ENCODE peak calls at places on chromosomes 6 and 20, in seven cellular contexts. One of them, this sample, is unnamed.

GRCh38 chr6:6319947-6320811 is at the start of gene F13A1:
- DNase-seq in OCI-LY7: peak
- DNase-seq in esophagus squamous epithelium: no peak
- DNase-seq in epithelial cell of esophagus: no peak
- DNase-seq in transverse colon: peak
- DNase-seq in MM.1S: no peak
- DNase-seq in endodermal cell: peak
- DNase-seq in this sample: no peak

GRCh38 chr20:33893314-33893713 is 82.2 kb downstream of the CHMP4B start:
- DNase-seq in MM.1S: no peak
- DNase-seq in OCI-LY7: no peak
- DNase-seq in esophagus squamous epithelium: no peak
- DNase-seq in endodermal cell: no peak
- DNase-seq in epithelial cell of esophagus: peak
- DNase-seq in transverse colon: no peak
- DNase-seq in this sample: peak

GRCh38 chr6:99613398-99613704 is 6.7 kb downstream of the PRDM13 start:
- DNase-seq in endodermal cell: peak
- DNase-seq in transverse colon: peak
- DNase-seq in MM.1S: peak
- DNase-seq in OCI-LY7: peak
- DNase-seq in esophagus squamous epithelium: no peak
- DNase-seq in epithelial cell of esophagus: peak
- DNase-seq in this sample: no peak

GRCh38 chr20:9839626-9840025 is 750 bp upstream of the PAK5 start:
- DNase-seq in transverse colon: no peak
- DNase-seq in esophagus squamous epithelium: no peak
- DNase-seq in OCI-LY7: no peak
- DNase-seq in epithelial cell of esophagus: peak
- DNase-seq in MM.1S: no peak
- DNase-seq in endodermal cell: no peak
- DNase-seq in this sample: no peak

GRCh38 chr20:11376406-11376805 is 541.3 kb upstream of the BTBD3 start:
- DNase-seq in MM.1S: no peak
- DNase-seq in OCI-LY7: no peak
- DNase-seq in esophagus squamous epithelium: no peak
- DNase-seq in endodermal cell: no peak
- DNase-seq in transverse colon: no peak
- DNase-seq in epithelial cell of esophagus: no peak
- DNase-seq in this sample: peak

GRCh38 chr20:63093966-63094766 is 87.4 kb upstream of the BHLHE23 start:
- DNase-seq in epithelial cell of esophagus: no peak
- DNase-seq in MM.1S: no peak
- DNase-seq in OCI-LY7: no peak
- DNase-seq in transverse colon: peak
- DNase-seq in esophagus squamous epithelium: no peak
- DNase-seq in endodermal cell: peak
- DNase-seq in this sample: no peak

GRCh38 chr20:24560571-24561485 is 91.4 kb downstream of the SYNDIG1 start:
- DNase-seq in MM.1S: peak
- DNase-seq in OCI-LY7: no peak
- DNase-seq in epithelial cell of esophagus: no peak
- DNase-seq in transverse colon: no peak
- DNase-seq in endodermal cell: no peak
- DNase-seq in esophagus squamous epithelium: no peak
- DNase-seq in this sample: peak

GRCh38 chr20:52426856-52427255 is 235.3 kb upstream of the ZFP64 start:
- DNase-seq in transverse colon: no peak
- DNase-seq in MM.1S: no peak
- DNase-seq in epithelial cell of esophagus: peak
- DNase-seq in endodermal cell: no peak
- DNase-seq in esophagus squamous epithelium: no peak
- DNase-seq in OCI-LY7: no peak
- DNase-seq in this sample: no peak

GRCh38 chr20:37598611-37599342 is 71.1 kb upstream of the BLCAP start:
- DNase-seq in epithelial cell of esophagus: peak
- DNase-seq in MM.1S: no peak
- DNase-seq in transverse colon: no peak
- DNase-seq in OCI-LY7: no peak
- DNase-seq in endodermal cell: no peak
- DNase-seq in esophagus squamous epithelium: no peak
- DNase-seq in this sample: no peak

GRCh38 chr6:150126641-150127291 is 16.1 kb upstream of the PPP1R14C start:
- DNase-seq in endodermal cell: no peak
- DNase-seq in epithelial cell of esophagus: no peak
- DNase-seq in OCI-LY7: no peak
- DNase-seq in transverse colon: no peak
- DNase-seq in MM.1S: no peak
- DNase-seq in esophagus squamous epithelium: no peak
- DNase-seq in this sample: no peak

GRCh38 chr6:109383438-109383940 is 1.2 kb upstream of the CD164 start:
- DNase-seq in MM.1S: no peak
- DNase-seq in transverse colon: no peak
- DNase-seq in esophagus squamous epithelium: no peak
- DNase-seq in epithelial cell of esophagus: no peak
- DNase-seq in OCI-LY7: no peak
- DNase-seq in endodermal cell: no peak
- DNase-seq in this sample: no peak

GRCh38 chr20:24991897-24992419 is 593 bp downstream of the APMAP start:
- DNase-seq in MM.1S: no peak
- DNase-seq in transverse colon: peak
- DNase-seq in epithelial cell of esophagus: no peak
- DNase-seq in OCI-LY7: peak
- DNase-seq in endodermal cell: no peak
- DNase-seq in esophagus squamous epithelium: no peak
- DNase-seq in this sample: no peak

GRCh38 chr6:24551139-24551538 is 56.4 kb downstream of the ALDH5A1 start:
- DNase-seq in endodermal cell: no peak
- DNase-seq in epithelial cell of esophagus: no peak
- DNase-seq in OCI-LY7: no peak
- DNase-seq in transverse colon: no peak
- DNase-seq in esophagus squamous epithelium: no peak
- DNase-seq in MM.1S: no peak
- DNase-seq in this sample: no peak

GRCh38 chr6:33161354-33162320 is 30.6 kb downstream of the COL11A2 start:
- DNase-seq in epithelial cell of esophagus: peak
- DNase-seq in endodermal cell: peak
- DNase-seq in MM.1S: peak
- DNase-seq in transverse colon: peak
- DNase-seq in esophagus squamous epithelium: no peak
- DNase-seq in OCI-LY7: peak
- DNase-seq in this sample: peak

GRCh38 chr6:50716887-50717509 is 3.7 kb downstream of the TFAP2D start:
- DNase-seq in MM.1S: no peak
- DNase-seq in endodermal cell: no peak
- DNase-seq in esophagus squamous epithelium: no peak
- DNase-seq in OCI-LY7: no peak
- DNase-seq in epithelial cell of esophagus: no peak
- DNase-seq in transverse colon: no peak
- DNase-seq in this sample: no peak

GRCh38 chr6:50713977-50714486 is 706 bp downstream of the TFAP2D start:
- DNase-seq in esophagus squamous epithelium: no peak
- DNase-seq in endodermal cell: no peak
- DNase-seq in transverse colon: no peak
- DNase-seq in MM.1S: no peak
- DNase-seq in OCI-LY7: no peak
- DNase-seq in epithelial cell of esophagus: no peak
- DNase-seq in this sample: no peak

GRCh38 chr6:50713226-50713625 is at the start of gene TFAP2D:
- DNase-seq in transverse colon: no peak
- DNase-seq in epithelial cell of esophagus: no peak
- DNase-seq in OCI-LY7: no peak
- DNase-seq in MM.1S: no peak
- DNase-seq in endodermal cell: no peak
- DNase-seq in esophagus squamous epithelium: no peak
- DNase-seq in this sample: no peak

GRCh38 chr6:50712291-50712690 is 1.0 kb upstream of the TFAP2D start:
- DNase-seq in epithelial cell of esophagus: no peak
- DNase-seq in endodermal cell: no peak
- DNase-seq in esophagus squamous epithelium: no peak
- DNase-seq in OCI-LY7: no peak
- DNase-seq in MM.1S: no peak
- DNase-seq in transverse colon: no peak
- DNase-seq in this sample: no peak

DNA sequence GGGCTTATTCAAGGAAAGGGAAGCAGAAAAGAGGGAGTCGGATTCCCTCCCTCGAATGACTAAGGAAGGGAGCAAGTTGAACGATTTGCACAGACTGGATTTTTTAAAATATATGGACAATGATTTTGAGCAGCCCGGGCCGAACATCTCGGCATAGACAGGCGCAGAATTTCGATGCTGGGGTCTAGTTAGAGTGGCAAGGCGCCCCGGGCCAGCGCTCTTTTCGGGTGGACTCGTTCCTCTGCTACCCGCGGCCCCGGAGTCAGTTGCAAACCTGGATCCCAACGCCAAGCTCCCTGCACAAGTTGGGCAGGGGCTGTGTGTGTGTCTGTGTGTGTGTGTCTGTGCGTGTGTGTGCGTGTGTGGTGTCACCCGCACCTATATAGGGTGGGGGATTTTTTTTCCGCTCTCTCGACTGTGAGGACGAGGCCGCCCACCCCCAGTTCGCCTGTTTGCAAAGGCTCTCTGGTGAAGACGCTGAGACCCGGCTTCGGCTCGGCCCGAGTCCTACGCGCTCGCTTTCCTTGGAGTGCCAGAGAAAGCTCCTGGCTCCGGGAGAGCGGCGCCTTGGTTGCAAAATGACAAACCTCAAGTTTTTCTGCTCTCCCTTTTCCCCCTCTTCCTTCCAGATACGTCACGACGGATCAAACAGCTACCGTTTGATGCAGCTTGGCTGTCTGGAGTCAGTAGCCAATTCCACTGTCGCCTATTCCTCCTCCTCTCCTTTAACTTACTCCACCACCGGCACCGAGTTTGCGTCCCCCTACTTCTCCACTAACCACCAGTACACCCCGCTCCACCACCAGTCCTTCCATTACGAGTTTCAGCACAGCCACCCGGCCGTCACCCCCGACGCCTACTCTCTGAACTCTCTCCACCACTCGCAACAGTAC is 1.4 kb downstream of the TFAP2D start:
- DNase-seq in esophagus squamous epithelium: no peak
- DNase-seq in transverse colon: no peak
- DNase-seq in OCI-LY7: no peak
- DNase-seq in endodermal cell: peak
- DNase-seq in MM.1S: no peak
- DNase-seq in epithelial cell of esophagus: no peak
- DNase-seq in this sample: no peak
- H3K4me3 ChIP-seq in esophagus squamous epithelium: no peak
- H3K4me3 ChIP-seq in transverse colon: no peak
- H3K4me3 ChIP-seq in OCI-LY7: no peak
- H3K4me3 ChIP-seq in endodermal cell: peak
- H3K4me3 ChIP-seq in MM.1S: no peak
- H3K4me3 ChIP-seq in epithelial cell of esophagus: no peak
- H3K4me3 ChIP-seq in this sample: no peak

DNA sequence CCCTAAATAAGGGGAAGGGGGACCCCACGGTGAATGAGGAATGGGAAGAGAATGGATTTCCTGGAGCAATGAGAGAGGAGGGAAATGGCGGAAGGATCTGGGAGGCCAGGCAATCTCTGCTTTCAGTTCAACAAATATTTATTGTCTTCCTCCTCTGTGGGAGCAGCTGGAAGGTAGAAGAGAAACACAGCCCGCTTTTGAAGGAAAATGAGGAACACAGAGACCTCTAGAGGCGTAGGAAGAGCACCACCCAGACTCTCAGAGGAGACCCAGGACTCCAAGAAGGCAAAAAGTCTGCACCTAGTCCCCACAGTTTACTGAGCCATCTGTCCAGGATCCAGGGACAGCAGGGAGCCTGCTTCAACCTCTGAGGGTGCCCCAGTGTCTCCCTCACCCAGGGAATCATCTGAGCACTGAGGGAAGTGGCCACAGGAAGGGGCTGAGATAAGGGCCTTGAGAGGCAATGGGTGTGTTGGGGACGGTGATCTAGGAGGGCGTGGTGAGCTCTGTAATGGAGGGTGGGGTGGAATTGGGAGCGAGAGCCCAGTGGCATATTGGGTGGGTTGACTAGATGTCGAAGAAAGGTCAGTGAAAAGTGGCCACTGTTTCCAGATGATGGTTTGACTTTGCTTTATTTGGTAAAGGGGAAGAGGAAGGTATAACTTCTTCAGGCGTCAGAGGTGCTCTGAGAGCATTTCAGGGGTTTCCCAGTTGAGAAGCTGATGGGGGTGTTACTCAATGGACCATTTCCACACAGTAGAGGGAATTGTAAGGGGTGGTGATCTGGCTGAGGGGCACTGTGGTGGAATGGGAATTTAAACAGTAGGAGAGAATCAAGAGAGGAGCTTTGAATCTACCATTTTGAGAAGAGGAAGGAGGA is 610 bp downstream of the PSORS1C1 start:
- DNase-seq in esophagus squamous epithelium: no peak
- DNase-seq in epithelial cell of esophagus: peak
- DNase-seq in transverse colon: no peak
- DNase-seq in OCI-LY7: no peak
- DNase-seq in endodermal cell: no peak
- DNase-seq in MM.1S: no peak
- DNase-seq in this sample: peak
- TF ChIP-seq CTCF in esophagus squamous epithelium: peak
- TF ChIP-seq CTCF in epithelial cell of esophagus: peak
- TF ChIP-seq CTCF in transverse colon: peak
- TF ChIP-seq CTCF in OCI-LY7: peak
- TF ChIP-seq CTCF in endodermal cell: peak
- TF ChIP-seq CTCF in MM.1S: peak
- TF ChIP-seq CTCF in this sample: peak

GRCh38 chr6:36598326-36598725 is 4.2 kb downstream of the SRSF3 start:
- DNase-seq in OCI-LY7: no peak
- DNase-seq in esophagus squamous epithelium: no peak
- DNase-seq in transverse colon: peak
- DNase-seq in epithelial cell of esophagus: no peak
- DNase-seq in MM.1S: no peak
- DNase-seq in endodermal cell: no peak
- DNase-seq in this sample: no peak

GRCh38 chr6:36597775-36598174 is 3.6 kb downstream of the SRSF3 start:
- DNase-seq in epithelial cell of esophagus: no peak
- DNase-seq in transverse colon: peak
- DNase-seq in endodermal cell: no peak
- DNase-seq in esophagus squamous epithelium: no peak
- DNase-seq in OCI-LY7: no peak
- DNase-seq in MM.1S: no peak
- DNase-seq in this sample: no peak

GRCh38 chr6:36598739-36599318 is 4.7 kb downstream of the SRSF3 start:
- DNase-seq in esophagus squamous epithelium: no peak
- DNase-seq in endodermal cell: no peak
- DNase-seq in transverse colon: peak
- DNase-seq in MM.1S: no peak
- DNase-seq in epithelial cell of esophagus: no peak
- DNase-seq in OCI-LY7: no peak
- DNase-seq in this sample: no peak

GRCh38 chr6:36600564-36601146 is 6.5 kb downstream of the SRSF3 start:
- DNase-seq in epithelial cell of esophagus: no peak
- DNase-seq in OCI-LY7: no peak
- DNase-seq in transverse colon: no peak
- DNase-seq in endodermal cell: no peak
- DNase-seq in MM.1S: no peak
- DNase-seq in esophagus squamous epithelium: no peak
- DNase-seq in this sample: no peak

GRCh38 chr6:36599791-36600209 is 5.6 kb downstream of the SRSF3 start:
- DNase-seq in endodermal cell: peak
- DNase-seq in epithelial cell of esophagus: peak
- DNase-seq in esophagus squamous epithelium: no peak
- DNase-seq in transverse colon: no peak
- DNase-seq in OCI-LY7: no peak
- DNase-seq in MM.1S: peak
- DNase-seq in this sample: no peak
- H3K4me3 ChIP-seq in endodermal cell: peak
- H3K4me3 ChIP-seq in epithelial cell of esophagus: peak
- H3K4me3 ChIP-seq in esophagus squamous epithelium: peak
- H3K4me3 ChIP-seq in transverse colon: no peak
- H3K4me3 ChIP-seq in OCI-LY7: no peak
- H3K4me3 ChIP-seq in MM.1S: no peak
- H3K4me3 ChIP-seq in this sample: peak

GRCh38 chr6:701696-702479 is 8.9 kb upstream of the EXOC2 start:
- DNase-seq in transverse colon: no peak
- DNase-seq in esophagus squamous epithelium: no peak
- DNase-seq in endodermal cell: peak
- DNase-seq in epithelial cell of esophagus: no peak
- DNase-seq in MM.1S: no peak
- DNase-seq in OCI-LY7: peak
- DNase-seq in this sample: no peak
- TF ChIP-seq CTCF in transverse colon: no peak
- TF ChIP-seq CTCF in esophagus squamous epithelium: no peak
- TF ChIP-seq CTCF in endodermal cell: peak
- TF ChIP-seq CTCF in epithelial cell of esophagus: no peak
- TF ChIP-seq CTCF in MM.1S: peak
- TF ChIP-seq CTCF in OCI-LY7: peak
- TF ChIP-seq CTCF in this sample: peak